ENCODE peak calls at places on chromosome 1, in six cellular contexts. B, O, X, F, A and P are unnamed samples.

GRCh38 chr1:9294440-9294773 is 1.7 kb downstream of the SPSB1 start:
- DNase-seq in F (peak; percentile 81), A (no peak), B (no peak), X (peak; percentile 63), O (no peak), P (peak; percentile 34)

GRCh38 chr1:72623299-72623708 is 341.0 kb upstream of the NEGR1 start:
- DNase-seq in X (peak; percentile 62), A (peak; percentile 54), F (peak; percentile 54), O (peak; percentile 35), B (peak; percentile 77), P (peak; percentile 20)

GRCh38 chr1:88509369-88509768 is 174.7 kb upstream of the PKN2 start:
- DNase-seq in A (no peak), X (peak; percentile 4), F (no peak), B (no peak), O (no peak), P (no peak)

GRCh38 chr1:155062151-155062686 is 1.3 kb upstream of the EFNA4 start:
- DNase-seq in O (peak; percentile 22), A (no peak), B (no peak), X (no peak), F (no peak), P (no peak)

GRCh38 chr1:115545791-115546733 is 95.7 kb upstream of the VANGL1 start:
- DNase-seq in X (peak; percentile 89), F (peak; percentile 98), O (peak; percentile 1), B (peak; percentile 24), A (no peak), P (peak; percentile 60)

GRCh38 chr1:85342177-85342576 is 65.7 kb upstream of the BCL10 start:
- DNase-seq in X (peak; percentile 72), O (no peak), A (no peak), B (no peak), F (peak; percentile 75), P (no peak)

GRCh38 chr1:194024659-194025058 is 838.2 kb upstream of the B3GALT2 start:
- DNase-seq in X (peak; percentile 98), F (peak; percentile 78), B (no peak), O (no peak), A (no peak), P (no peak)

GRCh38 chr1:94578856-94579255 is 37.3 kb upstream of the F3 start:
- DNase-seq in O (no peak), A (no peak), F (peak; percentile 71), B (no peak), X (peak; percentile 39), P (no peak)

GRCh38 chr1:19814681-19815503 is at the start of gene RNF186:
- DNase-seq in O (peak; percentile 54), X (no peak), F (no peak), A (peak; percentile 83), B (peak; percentile 84), P (peak; percentile 68)

GRCh38 chr1:145918992-145919939 is 749 bp upstream of the PEX11B start:
- DNase-seq in F (peak; percentile 57), A (peak; percentile 33), B (peak; percentile 69), X (peak; percentile 48), O (peak; percentile 64), P (peak; percentile 56)

GRCh38 chr1:48025076-48025475 is 27.9 kb upstream of the TRABD2B start:
- DNase-seq in F (no peak), B (no peak), A (peak; percentile 26), X (no peak), O (peak; percentile 59), P (no peak)

GRCh38 chr1:147273409-147274307 is 31.2 kb downstream of the CHD1L start:
- DNase-seq in B (peak; percentile 51), F (peak; percentile 85), A (peak; percentile 66), X (peak; percentile 88), O (peak; percentile 22), P (peak; percentile 56)

GRCh38 chr1:54371038-54371935 is 34.9 kb downstream of the SSBP3 start:
- DNase-seq in X (no peak), O (no peak), A (peak; percentile 60), B (no peak), F (no peak), P (no peak)

GRCh38 chr1:243483084-243483845 is 227.4 kb downstream of the SDCCAG8 start:
- DNase-seq in O (no peak), A (no peak), X (no peak), F (no peak), B (no peak), P (no peak)

GRCh38 chr1:156356875-156357534 is 12.0 kb upstream of the RHBG start:
- DNase-seq in O (peak; percentile 66), A (peak; percentile 79), B (peak; percentile 80), F (peak; percentile 40), X (peak; percentile 33), P (peak; percentile 73)

GRCh38 chr1:9181176-9181906 is 52.4 kb upstream of the GPR157 start:
- DNase-seq in O (peak; percentile 34), X (peak; percentile 69), B (no peak), A (peak; percentile 30), F (peak; percentile 69), P (peak; percentile 61)

GRCh38 chr1:63971557-63971956 is 197.7 kb downstream of the ROR1 start:
- DNase-seq in O (no peak), F (no peak), B (no peak), X (no peak), A (no peak), P (no peak)

GRCh38 chr1:231778009-231778719 is 151.6 kb downstream of the DISC1 start:
- DNase-seq in B (no peak), A (no peak), X (peak; percentile 42), O (no peak), F (peak; percentile 82), P (no peak)

GRCh38 chr1:5765465-5765864 is 226.8 kb downstream of the NPHP4 start:
- DNase-seq in O (peak; percentile 26), X (no peak), A (no peak), B (no peak), F (no peak), P (no peak)